ENCODE peak calls at places on chromosomes 2 and 18, in four cellular contexts. Y is mammary epithelial cell, H is tibial nerve, E is ovary. Z is an unnamed sample.

GRCh38 chr18:50183556-50183955 is 11.4 kb downstream of the MYO5B start:
- DNase-seq in Y (peak; percentile 97), H (no peak), E (no peak), Z (no peak)

GRCh38 chr2:199775297-199775696 is 75.7 kb downstream of the FTCDNL1 start:
- DNase-seq in Y (no peak), H (no peak), E (no peak), Z (no peak)

GRCh38 chr2:97950329-97951154 is 45.2 kb downstream of the TMEM131 start:
- DNase-seq in Y (peak; percentile 71), H (no peak), E (no peak), Z (no peak)

GRCh38 chr2:26455801-26456700 is 21.9 kb downstream of the OTOF start:
- DNase-seq in Y (no peak), H (no peak), E (peak; percentile 24), Z (no peak)

GRCh38 chr2:230602562-230603230 is 109.9 kb upstream of the CAB39 start:
- DNase-seq in Y (no peak), H (no peak), E (no peak), Z (no peak)

GRCh38 chr2:211033765-211034164 is 477.4 kb downstream of the CPS1 start:
- DNase-seq in Y (peak; percentile 4), H (no peak), E (no peak), Z (no peak)

GRCh38 chr2:5176764-5177163 is 515.4 kb upstream of the SOX11 start:
- DNase-seq in Y (no peak), H (no peak), E (no peak), Z (no peak)

GRCh38 chr18:76167440-76167839 is 327.6 kb downstream of the ZNF516 start:
- DNase-seq in Y (peak; percentile 59), H (no peak), E (no peak), Z (no peak)

GRCh38 chr18:27948981-27949380 is 227.9 kb downstream of the CDH2 start:
- DNase-seq in Y (no peak), H (no peak), E (no peak), Z (no peak)

GRCh38 chr2:28348921-28349320 is 43.7 kb upstream of the FOSL2 start:
- DNase-seq in Y (no peak), H (no peak), E (no peak), Z (no peak)

GRCh38 chr2:232447091-232447620 is 8.8 kb upstream of the ALPI start:
- DNase-seq in Y (no peak), H (no peak), E (no peak), Z (no peak)

GRCh38 chr2:70887550-70888229 is 48.0 kb upstream of the ATP6V1B1 start:
- DNase-seq in Y (no peak), H (no peak), E (no peak), Z (peak; percentile 90)

GRCh38 chr2:219570194-219570923 is 980 bp downstream of the OBSL1 start:
- DNase-seq in Y (peak; percentile 38), H (no peak), E (peak; percentile 75), Z (no peak)

GRCh38 chr18:51082571-51083264 is 52.7 kb downstream of the SMAD4 start:
- DNase-seq in Y (peak; percentile 77), H (no peak), E (no peak), Z (no peak)

GRCh38 chr2:65397122-65397521 is 35.3 kb downstream of the SPRED2 start:
- DNase-seq in Y (no peak), H (no peak), E (no peak), Z (no peak)

GRCh38 chr18:9380571-9381390 is 46.2 kb downstream of the TWSG1 start:
- DNase-seq in Y (no peak), H (no peak), E (no peak), Z (no peak)

GRCh38 chr2:100403722-100404121 is 13.7 kb downstream of the CHST10 start:
- DNase-seq in Y (no peak), H (no peak), E (no peak), Z (no peak)

GRCh38 chr2:238921681-238922319 is 73.9 kb downstream of the TWIST2 start:
- DNase-seq in Y (no peak), H (no peak), E (peak; percentile 33), Z (no peak)

GRCh38 chr18:46332286-46332801 is 228.2 kb downstream of the HAUS1 start:
- DNase-seq in Y (no peak), H (no peak), E (peak; percentile 22), Z (no peak)

GRCh38 chr18:75473316-75473715 is 45.8 kb upstream of the SMIM21 start:
- DNase-seq in Y (no peak), H (no peak), E (no peak), Z (no peak)

GRCh38 chr2:233037078-233037477 is 4.6 kb downstream of the NEU2 start:
- DNase-seq in Y (peak; percentile 46), H (no peak), E (no peak), Z (no peak)

GRCh38 chr2:172510083-172510482 is 45.8 kb upstream of the PDK1 start:
- DNase-seq in Y (no peak), H (no peak), E (no peak), Z (no peak)
- TF ChIP-seq CTCF in Y (no peak), H (no peak), E (no peak), Z (no peak)

DNA sequence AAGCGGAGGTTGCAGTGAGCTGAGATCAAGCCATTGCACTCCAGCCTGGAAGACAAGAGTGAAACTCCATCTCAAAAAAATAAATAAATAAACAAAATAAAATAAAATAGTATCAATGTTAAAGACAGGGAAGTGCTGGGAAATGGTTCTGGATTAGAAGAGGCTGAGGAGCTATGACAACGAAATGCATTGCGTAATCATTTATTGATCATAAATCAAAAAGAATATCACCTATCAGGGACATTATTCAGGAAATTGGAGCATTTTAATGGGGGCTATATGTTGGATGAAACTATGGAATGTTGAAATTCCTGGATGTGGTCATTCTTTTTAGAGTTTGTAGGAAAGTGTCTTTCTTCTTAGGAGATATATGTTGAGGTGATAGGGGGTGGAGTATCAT is 30.9 kb upstream of the MTA3 start:
- DNase-seq in Y (no peak), H (no peak), E (no peak), Z (no peak)
- H3K36me3 ChIP-seq in Y (no peaks in the 10 kb centered on the region), H (no peaks in the 10 kb centered on the region), E (no peaks in the 10 kb centered on the region), Z (no peaks in the 10 kb centered on the region)

DNA sequence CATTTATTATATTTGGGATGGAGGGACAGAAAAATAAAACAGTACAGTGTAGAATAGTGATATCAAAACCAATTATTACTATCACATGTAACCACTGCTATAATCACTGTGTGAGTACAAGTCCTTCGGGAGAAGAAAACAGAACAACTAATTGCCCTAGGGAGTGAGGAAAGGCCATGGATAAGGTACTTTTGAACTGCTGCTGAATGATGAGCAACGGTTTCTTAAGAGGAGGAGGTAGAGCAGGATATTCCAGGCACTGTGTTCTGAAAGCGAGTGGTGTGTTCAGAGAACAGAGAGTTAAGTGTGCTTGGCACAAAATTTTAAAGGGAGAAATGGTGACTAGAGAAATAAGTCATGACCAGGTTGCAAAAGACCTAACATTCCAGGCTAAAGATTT is 134.2 kb downstream of the CALCRL start:
- DNase-seq in Y (no peak), H (no peak), E (no peak), Z (no peak)
- H3K27ac ChIP-seq in Y (no peak overlapping the region), H (no peak overlapping the region), E (no peak overlapping the region), Z (no peak overlapping the region)

GRCh38 chr2:108376774-108377173 is 980 bp upstream of the SULT1C4 start:
- DNase-seq in Y (no peak), H (no peak), E (no peak), Z (no peak)
- TF ChIP-seq CTCF in Y (no peak), H (no peak), E (no peak), Z (no peak)

GRCh38 chr18:23253630-23254029 is 118.3 kb downstream of the CABLES1 start:
- DNase-seq in Y (no peak), H (no peak), E (no peak), Z (no peak)
- H3K36me3 ChIP-seq in Y (no peaks in the 10 kb centered on the region), H (no peaks in the 10 kb centered on the region), E (no peaks in the 10 kb centered on the region), Z (no peaks in the 10 kb centered on the region)

GRCh38 chr2:120765911-120766757 is 30.5 kb downstream of the GLI2 start:
- DNase-seq in Y (no peak), H (peak; percentile 42), E (peak; percentile 98), Z (peak; percentile 53)

GRCh38 chr2:120766758-120767351 is 31.2 kb downstream of the GLI2 start:
- DNase-seq in Y (no peak), H (peak; percentile 2), E (peak; percentile 55), Z (peak; percentile 42)

GRCh38 chr2:120763931-120764330 is 28.3 kb downstream of the GLI2 start:
- DNase-seq in Y (no peak), H (no peak), E (peak; percentile 36), Z (peak; percentile 51)

GRCh38 chr2:120764434-120764833 is 28.8 kb downstream of the GLI2 start:
- DNase-seq in Y (no peak), H (no peak), E (peak; percentile 23), Z (no peak)

GRCh38 chr2:120765031-120765910 is 29.6 kb downstream of the GLI2 start:
- DNase-seq in Y (no peak), H (peak; percentile 8), E (peak; percentile 86), Z (peak; percentile 4)
- H3K27ac ChIP-seq in Y (no peak overlapping the region), H (no peak overlapping the region), E (peak overlapping the region; percentile 97), Z (no peak overlapping the region)

GRCh38 chr2:161576421-161576820 is 47.8 kb upstream of the SLC4A10 start:
- DNase-seq in Y (no peak), H (no peak), E (no peak), Z (no peak)

GRCh38 chr2:161564906-161565305 is 59.3 kb upstream of the SLC4A10 start:
- DNase-seq in Y (no peak), H (no peak), E (no peak), Z (no peak)

GRCh38 chr2:161571051-161571429 is 53.2 kb upstream of the SLC4A10 start:
- DNase-seq in Y (no peak), H (no peak), E (no peak), Z (no peak)

GRCh38 chr2:161569401-161569800 is 54.8 kb upstream of the SLC4A10 start:
- DNase-seq in Y (no peak), H (no peak), E (no peak), Z (no peak)

GRCh38 chr2:161570424-161571050 is 53.7 kb upstream of the SLC4A10 start:
- DNase-seq in Y (no peak), H (no peak), E (no peak), Z (no peak)
- TF ChIP-seq CTCF in Y (peak; percentile 12), H (no peak), E (no peak), Z (no peak)

GRCh38 chr2:112493858-112494648 is 12.1 kb downstream of the TTL start:
- DNase-seq in Y (peak; percentile 65), H (no peak), E (no peak), Z (no peak)
- H3K36me3 ChIP-seq in Y (peaks cover 17% of the 10 kb centered on the region), H (no peaks in the 10 kb centered on the region), E (no peaks in the 10 kb centered on the region), Z (no peaks in the 10 kb centered on the region)

GRCh38 chr2:130882991-130883390 is 46.3 kb downstream of the ARHGEF4 start:
- DNase-seq in Y (no peak), H (no peak), E (no peak), Z (no peak)
- H3K27ac ChIP-seq in Y (peak overlapping the region; percentile 3), H (no peak overlapping the region), E (no peak overlapping the region), Z (no peak overlapping the region)

GRCh38 chr2:85602476-85603234 is at the start of gene TMEM150A:
- DNase-seq in Y (peak; percentile 90), H (peak; percentile 92), E (peak; percentile 97), Z (peak; percentile 95)
- TF ChIP-seq CTCF in Y (no peak), H (peak; percentile 35), E (peak; percentile 74), Z (peak; percentile 30)